ENCODE peak calls at places on chromosome 10, in six cellular contexts. L, J, N, K, E and S are unnamed samples.

GRCh38 chr10:80196270-80196949 is 8.9 kb downstream of the ANXA11 start:
- DNase-seq in L (no peak), J (peak), N (no peak), K (peak), E (no peak), S (peak)

GRCh38 chr10:132815161-132815857 is 29.4 kb upstream of the NKX6-2 start:
- DNase-seq in N (no peak), J (no peak), E (no peak), L (no peak), K (no peak), S (no peak)

GRCh38 chr10:49679480-49679893 is at the start of gene C10orf53:
- DNase-seq in L (no peak), E (peak), K (peak), N (peak), J (no peak), S (no peak)

GRCh38 chr10:22552888-22553378 is 161.4 kb downstream of the PIP4K2A start:
- DNase-seq in K (no peak), L (no peak), J (no peak), N (no peak), E (no peak), S (no peak)

GRCh38 chr10:94077042-94077441 is 83.3 kb downstream of the PLCE1 start:
- DNase-seq in L (no peak), J (no peak), K (no peak), E (no peak), N (no peak), S (no peak)

GRCh38 chr10:52351911-52352310 is 37.8 kb downstream of the DKK1 start:
- DNase-seq in N (no peak), K (no peak), J (no peak), E (no peak), L (no peak), S (no peak)

GRCh38 chr10:102919237-102919959 is 1.3 kb downstream of the CNNM2 start:
- DNase-seq in E (no peak), N (peak), J (no peak), K (peak), L (no peak), S (no peak)

GRCh38 chr10:126264089-126265018 is 123.9 kb downstream of the ADAM12 start:
- DNase-seq in L (no peak), J (no peak), N (peak), E (no peak), K (no peak), S (no peak)

GRCh38 chr10:33238643-33239042 is 95.8 kb downstream of the NRP1 start:
- DNase-seq in N (no peak), J (no peak), K (no peak), E (no peak), L (no peak), S (no peak)

GRCh38 chr10:36185096-36185495 is 543.0 kb upstream of the FZD8 start:
- DNase-seq in N (no peak), L (no peak), J (no peak), E (no peak), K (no peak), S (no peak)

GRCh38 chr10:36191009-36191408 is 548.9 kb upstream of the FZD8 start:
- DNase-seq in L (no peak), J (no peak), E (no peak), K (no peak), N (no peak), S (no peak)

GRCh38 chr10:36188461-36188860 is 546.4 kb upstream of the FZD8 start:
- DNase-seq in E (no peak), L (no peak), N (peak), K (no peak), J (no peak), S (no peak)

GRCh38 chr10:36187382-36188042 is 545.4 kb upstream of the FZD8 start:
- DNase-seq in N (no peak), L (no peak), E (peak), J (no peak), K (no peak), S (no peak)

GRCh38 chr10:36188054-36188453 is 546.0 kb upstream of the FZD8 start:
- DNase-seq in K (no peak), N (peak), J (no peak), E (peak), L (no peak), S (no peak)
- H3K4me3 ChIP-seq in K (no peak), N (no peak), J (no peak), E (no peak), L (no peak), S (no peak)

DNA sequence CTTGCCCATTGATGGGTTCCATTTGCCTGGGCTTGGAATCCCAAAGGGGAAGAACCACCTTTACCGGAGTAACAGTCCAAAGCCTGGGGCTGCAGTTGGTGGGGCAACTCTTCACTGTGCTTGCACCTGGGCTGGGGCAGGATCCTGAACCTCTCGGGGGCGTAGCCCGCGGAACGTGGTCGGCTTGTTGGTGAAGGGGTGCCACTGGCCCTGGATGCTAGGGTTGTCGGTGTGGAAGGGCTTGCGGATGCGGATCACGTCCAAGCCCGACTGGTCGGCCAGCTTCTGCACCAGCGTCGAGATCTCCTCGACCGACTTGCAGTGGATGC is 710 bp downstream of the MRPL43 start:
- DNase-seq in E (no peak), L (no peak), K (no peak), N (no peak), J (no peak), S (no peak)
- H3K4me3 ChIP-seq in E (peak), L (peak), K (peak), N (peak), J (peak), S (peak)

GRCh38 chr10:50993817-50994251 is 80.5 kb upstream of the PRKG1 start:
- DNase-seq in J (no peak), K (no peak), L (no peak), N (peak), E (peak), S (no peak)

GRCh38 chr10:50991496-50992355 is 82.6 kb upstream of the PRKG1 start:
- DNase-seq in J (no peak), K (no peak), E (peak), L (no peak), N (peak), S (no peak)

GRCh38 chr10:50992972-50993766 is 81.1 kb upstream of the PRKG1 start:
- DNase-seq in J (no peak), K (no peak), E (peak), N (peak), L (no peak), S (no peak)

GRCh38 chr10:50990568-50991495 is 83.5 kb upstream of the PRKG1 start:
- DNase-seq in N (peak), K (no peak), J (peak), E (peak), L (no peak), S (no peak)

DNA sequence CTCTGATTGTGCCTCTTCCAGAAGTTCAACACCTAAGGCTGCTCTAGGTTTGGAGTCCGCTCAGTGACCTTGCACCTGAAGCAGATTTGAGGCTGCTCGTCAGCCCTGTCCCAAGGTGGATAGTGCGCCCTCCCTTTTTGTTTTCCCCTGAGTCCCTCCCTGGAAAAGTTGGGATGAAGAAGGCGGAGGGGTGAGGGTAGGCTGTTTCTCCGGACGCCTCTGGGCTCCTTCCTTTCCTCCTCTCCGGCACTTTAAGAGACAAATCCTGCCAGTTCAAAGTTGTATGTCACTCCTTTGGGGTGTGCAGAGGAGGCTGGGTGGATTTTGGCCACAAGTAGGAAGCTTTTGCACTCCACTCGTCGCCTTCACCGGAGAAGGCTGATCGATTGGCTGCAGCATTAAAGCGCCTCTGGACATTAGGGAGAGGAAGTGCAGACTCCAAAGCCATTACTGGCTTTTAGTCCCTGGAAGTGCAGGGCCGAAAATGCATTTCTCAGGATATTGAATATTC is 81.9 kb upstream of the PRKG1 start:
- DNase-seq in J (no peak), E (no peak), N (peak), L (no peak), K (no peak), S (no peak)
- H3K4me3 ChIP-seq in J (peak), E (peak), N (peak), L (no peak), K (no peak), S (no peak)

DNA sequence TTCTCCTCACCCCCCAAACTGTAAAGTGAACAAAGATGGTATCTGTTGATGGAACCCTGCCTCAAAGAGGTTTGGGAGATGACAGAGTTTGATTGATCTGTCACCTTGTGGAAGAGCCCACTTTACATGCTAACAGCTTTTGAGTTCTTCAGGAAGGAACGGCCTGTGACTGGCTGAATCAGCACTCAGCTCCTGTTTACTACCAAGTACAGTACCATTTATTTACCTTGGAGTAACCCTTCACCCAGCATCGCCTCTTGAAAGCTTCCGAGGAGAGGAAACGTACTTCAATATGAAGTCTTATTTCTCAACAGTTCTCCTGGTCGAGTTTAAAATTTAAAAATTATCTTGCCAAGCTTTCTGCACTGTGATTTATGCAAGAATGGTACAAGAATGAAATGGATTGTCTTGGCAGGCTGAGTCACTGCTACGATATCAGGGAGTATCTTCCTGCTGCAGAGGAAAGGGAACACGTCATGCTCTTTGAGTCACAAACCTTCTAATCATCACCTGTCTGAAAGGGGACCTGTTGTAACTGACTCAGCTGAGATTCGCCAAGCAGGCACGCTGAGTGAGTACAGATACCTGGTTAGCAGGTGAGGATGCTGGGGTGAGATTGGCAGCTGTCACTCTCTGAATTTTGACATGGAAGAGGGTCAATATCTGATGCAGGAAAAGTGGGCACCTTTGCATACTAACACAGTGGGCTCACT is 30.1 kb downstream of the KLF6 start:
- DNase-seq in E (no peak), K (no peak), N (peak), J (no peak), L (no peak), S (no peak)
- H3K4me3 ChIP-seq in E (no peak), K (no peak), N (no peak), J (no peak), L (no peak), S (no peak)

GRCh38 chr10:118751272-118751671 is 3.5 kb downstream of the CACUL1 start:
- DNase-seq in J (no peak), L (no peak), E (no peak), K (no peak), N (no peak), S (no peak)
- H3K4me3 ChIP-seq in J (no peak), L (no peak), E (no peak), K (no peak), N (no peak), S (no peak)

DNA sequence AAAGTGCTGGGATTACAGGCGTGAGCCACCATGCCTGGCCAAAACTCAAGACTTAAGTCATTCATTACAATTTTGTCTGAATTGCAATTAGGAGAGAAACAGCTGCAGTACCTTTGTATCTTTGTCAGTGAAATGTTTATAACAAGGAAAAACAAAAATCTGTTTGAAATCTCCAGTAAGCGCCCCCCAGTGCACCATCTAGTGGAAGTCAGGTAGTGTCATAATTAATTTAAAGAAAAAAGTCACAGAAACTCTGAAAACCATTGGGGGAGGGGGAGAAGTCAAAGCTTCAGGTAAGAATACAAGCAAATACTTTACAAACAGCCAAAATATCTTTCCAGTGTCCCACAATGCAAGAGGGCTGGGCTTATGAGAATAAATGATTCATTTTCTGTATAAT is 2.8 kb downstream of the MPP7 start:
- DNase-seq in N (no peak), J (no peak), E (no peak), L (peak), K (no peak), S (peak)
- H3K4me3 ChIP-seq in N (no peak), J (no peak), E (no peak), L (no peak), K (no peak), S (no peak)

DNA sequence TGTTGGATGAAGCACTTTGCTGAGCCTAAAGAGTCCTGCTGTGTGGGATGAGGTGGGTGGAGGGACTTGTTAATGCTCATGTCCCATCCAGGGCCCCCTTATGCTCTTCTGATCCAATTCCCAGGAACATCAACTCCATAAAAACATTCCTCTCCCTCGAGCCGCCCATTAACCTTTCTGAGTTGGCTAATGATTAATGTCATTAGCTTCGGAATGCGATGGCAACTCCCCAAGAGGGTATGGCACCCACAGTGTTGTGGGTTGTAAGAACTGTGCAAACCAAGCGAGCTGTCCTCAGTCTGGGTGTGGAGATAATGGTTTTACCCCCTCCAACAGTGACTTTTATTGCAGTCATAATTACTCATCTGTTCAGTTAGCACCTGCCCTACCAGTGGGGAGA is 236.5 kb downstream of the BAMBI start:
- DNase-seq in L (no peak), J (no peak), E (no peak), N (no peak), K (no peak), S (no peak)
- H3K4me3 ChIP-seq in L (no peak), J (no peak), E (no peak), N (no peak), K (no peak), S (no peak)

DNA sequence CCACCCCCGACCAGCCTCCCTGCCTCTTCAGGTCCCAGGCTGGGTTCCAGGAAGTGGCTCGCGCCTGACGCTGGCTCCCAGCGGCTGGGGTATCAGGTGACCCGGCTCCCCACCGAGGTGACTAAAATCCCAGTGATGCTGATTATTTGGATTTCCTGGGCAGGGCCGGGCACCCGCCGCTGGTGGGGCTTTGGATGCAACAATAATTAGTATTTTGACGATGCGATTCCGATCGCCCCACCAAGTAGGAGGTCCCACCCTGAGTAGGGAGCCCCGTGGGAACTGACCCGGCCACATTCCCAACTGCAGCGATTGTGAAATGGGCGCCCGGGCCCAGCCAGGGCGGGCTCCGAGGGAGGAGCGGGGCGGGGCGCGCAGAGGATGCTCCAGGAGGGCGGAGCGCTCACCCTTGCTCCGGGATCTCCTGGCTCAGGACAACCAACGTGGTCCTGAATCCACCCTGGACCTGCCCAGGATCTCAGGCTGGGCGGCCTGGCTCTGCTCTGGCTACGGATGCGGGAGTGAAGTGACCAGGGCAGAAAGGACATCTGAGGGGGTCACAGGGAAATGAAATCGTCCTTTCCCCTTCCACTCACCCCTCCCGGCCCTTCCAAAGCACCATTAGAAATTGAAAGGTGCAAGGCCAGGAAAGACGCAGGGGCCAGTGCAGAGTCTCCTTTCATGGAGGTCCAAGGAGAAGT is 32.6 kb downstream of the DUSP5 start:
- DNase-seq in E (peak), L (no peak), N (peak), K (no peak), J (no peak), S (no peak)
- H3K4me3 ChIP-seq in E (peak), L (no peak), N (peak), K (no peak), J (peak), S (no peak)

GRCh38 chr10:31133251-31133627 is 101.6 kb upstream of the ZNF438 start:
- DNase-seq in J (no peak), K (no peak), L (no peak), N (no peak), E (no peak), S (no peak)
- H3K4me3 ChIP-seq in J (peak), K (peak), L (peak), N (no peak), E (peak), S (peak)